ENCODE peak calls at places on chromosomes 5 and 9, in seven cellular contexts. M is D721Med, H is endothelial cell, R is hepatocyte, F is IMR-90, I is type B pancreatic cell, D is nephron progenitor cell. S is an unnamed sample.

GRCh38 chr9:17906204-17906840 is 327.5 kb downstream of the SH3GL2 start:
- DNase-seq in D (peak), I (peak), F (no peak), H (peak), M (peak), R (peak), S (no peak)

GRCh38 chr9:38619556-38620447 is 594 bp downstream of the ANKRD18A start:
- DNase-seq in D (peak), F (no peak), R (peak), H (peak), M (no peak), I (no peak), S (no peak)

GRCh38 chr5:180208435-180209081 is 453 bp downstream of the RASGEF1C start:
- DNase-seq in H (no peak), M (peak), F (no peak), D (peak), I (peak), R (peak), S (peak)

GRCh38 chr5:16120579-16120978 is 59.0 kb downstream of the MARCHF11 start:
- DNase-seq in R (no peak), D (no peak), M (no peak), H (no peak), I (no peak), F (no peak), S (no peak)

GRCh38 chr5:150469718-150470470 is 20.4 kb upstream of the RPS14 start:
- DNase-seq in R (peak), M (no peak), F (peak), D (no peak), H (no peak), I (no peak), S (no peak)

GRCh38 chr5:56326116-56326515 is 93.0 kb upstream of the ANKRD55 start:
- DNase-seq in R (no peak), D (no peak), M (no peak), H (no peak), I (no peak), F (no peak), S (no peak)

GRCh38 chr9:4375424-4376195 is 75.7 kb upstream of the GLIS3 start:
- DNase-seq in H (no peak), R (peak), I (no peak), F (peak), D (no peak), M (no peak), S (no peak)

GRCh38 chr5:77449981-77450380 is 42.1 kb downstream of the WDR41 start:
- DNase-seq in D (no peak), I (no peak), F (peak), M (no peak), H (no peak), R (no peak), S (no peak)

GRCh38 chr5:55072668-55073067 is 29.8 kb upstream of the GZMA start:
- DNase-seq in F (no peak), H (no peak), I (no peak), R (no peak), D (no peak), M (no peak), S (no peak)

GRCh38 chr5:82168294-82168693 is 109.9 kb downstream of the RPS23 start:
- DNase-seq in M (no peak), D (no peak), F (peak), I (no peak), H (no peak), R (no peak), S (no peak)

GRCh38 chr5:134550271-134551214 is 25.1 kb downstream of the JADE2 start:
- DNase-seq in D (no peak), F (peak), I (no peak), R (no peak), H (no peak), M (no peak), S (no peak)

GRCh38 chr9:91905958-91906585 is 44.0 kb downstream of the ROR2 start:
- DNase-seq in H (no peak), M (no peak), R (no peak), D (no peak), I (no peak), F (no peak), S (no peak)
- TF ChIP-seq CTCF in H (no peak), M (no peak), R (no peak), D (no peak), I (no peak), F (no peak), S (no peak)

GRCh38 chr9:60545346-60546315 is 368.6 kb upstream of the SPATA31A5 start:
- DNase-seq in I (no peak), F (no peak), R (no peak), M (no peak), D (no peak), H (no peak), S (no peak)
- TF ChIP-seq CTCF in I (no peak), F (no peak), R (no peak), M (no peak), D (no peak), H (no peak), S (no peak)

DNA sequence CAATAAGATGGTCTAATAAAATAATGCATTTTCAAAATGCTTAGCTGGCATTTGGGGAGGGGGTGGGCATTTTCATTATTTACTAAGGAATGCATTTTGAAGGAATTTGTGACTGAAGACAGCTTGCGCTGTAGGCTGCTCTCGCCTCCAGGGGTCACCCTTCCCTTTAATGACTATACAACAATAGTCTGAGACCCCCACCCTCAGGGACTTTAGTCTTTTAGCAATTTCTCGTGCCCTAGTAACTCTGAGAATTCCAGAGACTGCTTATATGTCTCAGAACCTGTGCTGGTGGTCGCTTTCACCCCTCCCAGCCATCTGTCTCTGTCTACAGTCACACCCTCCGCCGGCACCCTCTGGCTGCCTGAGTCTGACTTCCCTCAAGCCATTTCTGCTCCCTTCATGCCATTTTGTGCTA is 671.5 kb downstream of the NR2F1-AS1 start:
- DNase-seq in M (no peak), F (peak), D (peak), H (peak), R (peak), I (no peak), S (no peak)
- TF ChIP-seq CTCF in M (peak), F (peak), D (peak), H (peak), R (peak), I (peak), S (peak)

DNA sequence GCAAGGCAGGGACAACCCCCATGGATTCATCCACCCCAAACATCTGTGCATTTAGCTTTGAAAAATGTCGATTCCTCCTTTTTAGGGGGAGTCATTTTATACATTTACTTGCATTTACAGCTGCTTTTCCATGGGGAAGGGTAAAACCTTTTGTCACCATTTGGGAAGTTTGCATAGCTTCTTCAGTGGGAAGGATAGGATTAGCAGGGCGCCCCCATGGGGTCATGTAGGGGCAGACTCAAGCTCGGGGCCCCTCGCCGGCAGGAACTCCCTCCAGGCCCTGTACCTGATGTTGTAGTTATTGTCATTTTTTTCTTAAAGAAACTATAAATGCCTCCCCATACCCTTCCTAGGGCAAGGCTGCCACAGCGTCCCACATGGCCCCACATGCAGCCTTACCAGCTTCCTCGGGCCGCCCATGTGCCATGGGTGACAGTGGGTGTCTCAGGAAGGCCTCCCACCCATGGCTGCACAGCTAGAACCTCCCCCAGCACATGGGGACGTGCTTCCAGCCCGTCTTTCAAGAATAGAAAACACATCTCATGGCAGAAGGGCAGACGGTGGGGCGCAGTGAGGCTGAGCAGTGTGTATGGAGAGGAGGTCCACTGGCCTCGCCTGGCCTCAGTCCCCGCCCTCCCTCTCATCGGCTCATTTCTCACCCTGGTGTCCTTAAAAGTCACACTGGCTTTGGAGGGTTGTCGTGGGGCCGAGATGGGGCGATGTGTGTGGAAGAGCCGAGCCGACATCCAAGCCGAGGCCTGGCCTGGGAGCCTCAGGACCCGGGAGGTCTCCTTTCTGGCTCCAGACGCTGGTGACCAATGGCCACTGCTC is 76.1 kb upstream of the OTULINL start:
- DNase-seq in H (no peak), F (no peak), I (no peak), R (no peak), D (no peak), M (no peak), S (no peak)
- TF ChIP-seq CTCF in H (no peak), F (no peak), I (no peak), R (no peak), D (no peak), M (no peak), S (no peak)

DNA sequence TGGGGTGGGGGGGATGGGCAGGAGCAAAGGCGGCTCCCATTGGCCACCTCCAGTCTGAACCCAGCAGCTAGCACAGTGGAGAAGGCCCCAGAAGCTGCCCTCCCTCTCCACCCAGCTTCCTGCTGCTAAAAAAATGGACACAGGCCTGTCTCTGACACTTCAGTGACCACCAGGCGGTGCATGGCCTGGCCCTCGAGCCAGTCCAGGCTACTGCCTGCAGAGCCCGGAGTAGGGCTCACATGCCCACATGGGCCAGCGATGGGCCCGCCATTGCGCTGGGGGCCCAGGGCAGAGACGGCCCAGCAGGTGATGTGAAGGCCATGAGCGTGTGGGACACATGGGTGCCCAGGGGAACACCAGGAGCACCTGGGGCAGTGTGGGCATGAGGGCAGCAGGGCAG is 52.1 kb upstream of the NOTCH1 start:
- DNase-seq in M (no peak), F (no peak), I (no peak), D (no peak), H (no peak), R (no peak), S (no peak)
- TF ChIP-seq CTCF in M (no peak), F (no peak), I (peak), D (no peak), H (no peak), R (no peak), S (no peak)

GRCh38 chr5:141430332-141431113 is at the start of gene PCDHGA12:
- DNase-seq in D (no peak), F (peak), M (no peak), I (no peak), H (no peak), R (no peak), S (no peak)
- TF ChIP-seq CTCF in D (no peak), F (peak), M (no peak), I (no peak), H (no peak), R (no peak), S (no peak)

GRCh38 chr9:121929893-121930875 is 162.9 kb downstream of the TTLL11 start:
- DNase-seq in I (no peak), R (no peak), M (no peak), F (no peak), D (peak), H (peak), S (no peak)
- TF ChIP-seq CTCF in I (peak), R (no peak), M (peak), F (peak), D (peak), H (peak), S (no peak)

GRCh38 chr5:73985145-73985544 is 359.1 kb downstream of the ARHGEF28 start:
- DNase-seq in H (peak), F (peak), M (no peak), D (no peak), I (no peak), R (peak), S (no peak)
- TF ChIP-seq CTCF in H (peak), F (peak), M (peak), D (no peak), I (peak), R (peak), S (peak)

GRCh38 chr5:147935032-147935431 is 28.7 kb upstream of the C5orf46 start:
- DNase-seq in I (no peak), F (peak), D (no peak), R (peak), M (no peak), H (peak), S (no peak)
- TF ChIP-seq CTCF in I (peak), F (peak), D (no peak), R (peak), M (peak), H (peak), S (peak)

S was measured in osteocyte.